ENCODE peak calls at places on chromosome 5, in four cellular contexts. J is astrocyte, F is skeletal muscle cell, T is keratinocyte. X is an unnamed sample.

GRCh38 chr5:172413601-172414000 is 40.7 kb downstream of the SH3PXD2B start:
- DNase-seq in F (no peak), T (no peak), J (peak; percentile 52), X (no peak)

GRCh38 chr5:63963080-63963735 is 963 bp upstream of the HTR1A start:
- DNase-seq in J (peak; percentile 39), T (peak; percentile 5), F (peak; percentile 29), X (no peak)

GRCh38 chr5:3335301-3335700 is 260.3 kb upstream of the IRX1 start:
- DNase-seq in J (no peak), F (no peak), T (no peak), X (no peak)

GRCh38 chr5:63211413-63212132 is 633.0 kb downstream of the LRRC70 start:
- DNase-seq in T (no peak), J (no peak), F (no peak), X (no peak)

GRCh38 chr5:135135530-135136201 is 101.6 kb upstream of the PITX1 start:
- DNase-seq in T (no peak), J (peak; percentile 76), F (peak; percentile 52), X (no peak)

GRCh38 chr5:65062684-65063083 is 294.0 kb downstream of the CWC27 start:
- DNase-seq in T (no peak), J (peak; percentile 86), F (peak; percentile 98), X (no peak)

GRCh38 chr5:108251350-108251749 is 130.5 kb downstream of the FBXL17 start:
- DNase-seq in F (no peak), J (peak; percentile 16), T (no peak), X (no peak)

GRCh38 chr5:42057254-42057690 is 132.2 kb downstream of the FBXO4 start:
- DNase-seq in J (no peak), F (no peak), T (no peak), X (peak; percentile 20)

GRCh38 chr5:176187276-176188062 is 50.8 kb upstream of the SIMC1 start:
- DNase-seq in J (no peak), T (no peak), F (no peak), X (no peak)

GRCh38 chr5:1651971-1652872 is 128.5 kb upstream of the LPCAT1 start:
- DNase-seq in J (no peak), F (no peak), T (no peak), X (no peak)

GRCh38 chr5:65722575-65723424 is 795 bp downstream of the NLN start:
- DNase-seq in J (peak; percentile 73), T (no peak), F (peak; percentile 39), X (peak; percentile 14)

GRCh38 chr5:54658014-54658413 is 140.5 kb downstream of the SNX18 start:
- DNase-seq in J (no peak), F (peak; percentile 56), T (peak; percentile 84), X (no peak)

GRCh38 chr5:74685979-74686631 is 1.1 kb downstream of the HEXB start:
- DNase-seq in F (no peak), J (peak; percentile 30), T (no peak), X (no peak)

GRCh38 chr5:93705896-93706295 is 35.5 kb downstream of the POU5F2 start:
- DNase-seq in J (peak; percentile 64), F (peak; percentile 43), T (no peak), X (no peak)

GRCh38 chr5:56735845-56736641 is 79.3 kb upstream of the MAP3K1 start:
- DNase-seq in J (no peak), F (no peak), T (no peak), X (peak; percentile 23)

GRCh38 chr5:92390657-92391056 is 1007.5 kb upstream of the ARRDC3 start:
- DNase-seq in F (no peak), T (no peak), J (no peak), X (no peak)

GRCh38 chr5:83475540-83476469 is 4.3 kb downstream of the VCAN start:
- DNase-seq in J (peak; percentile 96), F (peak; percentile 68), T (no peak), X (no peak)

GRCh38 chr5:72436796-72437471 is 70.3 kb downstream of the ZNF366 start:
- DNase-seq in J (no peak), F (no peak), T (peak; percentile 19), X (no peak)

GRCh38 chr5:16863380-16864007 is 72.6 kb downstream of the MYO10 start:
- DNase-seq in J (no peak), T (no peak), F (no peak), X (no peak)

GRCh38 chr5:66246621-66247020 is 102.5 kb downstream of the SREK1 start:
- DNase-seq in F (peak; percentile 79), T (no peak), J (peak; percentile 78), X (no peak)

GRCh38 chr5:110371725-110372041 is 354.8 kb downstream of the TMEM232 start:
- DNase-seq in F (no peak), J (no peak), T (no peak), X (no peak)

GRCh38 chr5:92559743-92560142 is 1021.3 kb downstream of the NR2F1-AS1 start:
- DNase-seq in T (no peak), F (no peak), J (peak; percentile 86), X (no peak)

GRCh38 chr5:157348049-157348400 is 82.1 kb downstream of the CYFIP2 start:
- DNase-seq in F (no peak), T (no peak), J (no peak), X (no peak)

GRCh38 chr5:56543431-56544385 is 271.6 kb upstream of the MAP3K1 start:
- DNase-seq in J (peak; percentile 64), F (peak; percentile 16), T (peak; percentile 90), X (no peak)

GRCh38 chr5:136638084-136638483 is 272.7 kb upstream of the TRPC7 start:
- DNase-seq in F (no peak), T (no peak), J (no peak), X (no peak)

GRCh38 chr5:77310494-77311216 is 100.2 kb downstream of the PDE8B start:
- DNase-seq in F (no peak), J (no peak), T (no peak), X (no peak)

GRCh38 chr5:177554474-177555111 is at the start of gene FAM193B:
- DNase-seq in F (no peak), J (peak; percentile 70), T (no peak), X (peak; percentile 94)

GRCh38 chr5:179865471-179866240 is 7.0 kb upstream of the MRNIP start:
- DNase-seq in F (no peak), J (no peak), T (no peak), X (no peak)

GRCh38 chr5:124515494-124516222 is 230.8 kb downstream of the ZNF608 start:
- DNase-seq in J (no peak), F (no peak), T (no peak), X (no peak)

GRCh38 chr5:72394688-72395087 is 74.5 kb downstream of the PTCD2 start:
- DNase-seq in J (no peak), F (no peak), T (no peak), X (no peak)

GRCh38 chr5:168734119-168734518 is 155.0 kb upstream of the PANK3 start:
- DNase-seq in F (no peak), J (no peak), T (no peak), X (no peak)

GRCh38 chr5:158153508-158153907 is 294.6 kb upstream of the CLINT1 start:
- DNase-seq in J (no peak), F (no peak), T (no peak), X (no peak)

GRCh38 chr5:36535837-36536236 is 70.6 kb upstream of the SLC1A3 start:
- DNase-seq in F (no peak), J (no peak), T (no peak), X (no peak)

GRCh38 chr5:127777957-127778356 is 74.8 kb downstream of the CCDC192 start:
- DNase-seq in F (no peak), J (no peak), T (no peak), X (no peak)

GRCh38 chr5:132103969-132104391 is 30.4 kb downstream of the CSF2 start:
- DNase-seq in F (no peak), J (no peak), T (no peak), X (no peak)

GRCh38 chr5:132104561-132104960 is 31.0 kb downstream of the CSF2 start:
- DNase-seq in F (no peak), T (peak; percentile 44), J (peak; percentile 55), X (no peak)

GRCh38 chr5:132102101-132102701 is 28.6 kb downstream of the CSF2 start:
- DNase-seq in T (no peak), J (peak; percentile 75), F (no peak), X (peak; percentile 44)

GRCh38 chr5:132102944-132103343 is 29.4 kb downstream of the CSF2 start:
- DNase-seq in F (no peak), J (no peak), T (no peak), X (no peak)

GRCh38 chr5:132103380-132103951 is 29.9 kb downstream of the CSF2 start:
- DNase-seq in J (peak; percentile 93), T (peak; percentile 87), F (peak; percentile 73), X (peak; percentile 54)
- H3K4me3 ChIP-seq in J (peak overlapping the region; percentile 6), T (no peak overlapping the region), F (no peak overlapping the region), X (peak overlapping the region; percentile 18)

DNA sequence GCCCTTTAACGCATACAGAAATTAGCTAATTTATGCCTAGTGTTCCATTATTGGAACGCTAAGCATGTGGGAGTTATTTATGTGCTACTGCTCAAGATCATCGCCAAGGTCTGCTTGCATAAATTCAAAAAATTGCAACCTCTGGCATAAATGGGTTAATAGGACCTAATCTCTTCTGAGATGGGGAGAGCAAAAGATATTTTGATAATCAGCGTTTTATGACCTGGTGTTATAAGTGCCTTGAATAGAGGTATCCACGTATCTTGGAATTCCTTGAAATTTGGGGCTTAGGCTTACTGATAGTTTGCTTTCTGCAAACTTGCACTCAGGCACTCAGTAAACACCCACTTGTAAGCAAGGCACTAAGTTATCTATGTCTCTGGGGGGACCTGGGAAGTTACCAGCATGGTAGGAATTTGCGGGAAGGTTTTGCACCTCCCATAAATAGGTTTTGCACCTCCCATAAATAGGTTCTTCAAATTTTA is 1.8 kb downstream of the SUB1 start:
- DNase-seq in J (no peak), T (no peak), F (no peak), X (no peak)
- H3K4me3 ChIP-seq in J (peak overlapping the region; percentile 86), T (peak overlapping the region; percentile 90), F (peak overlapping the region; percentile 88), X (peak overlapping the region; percentile 93)

DNA sequence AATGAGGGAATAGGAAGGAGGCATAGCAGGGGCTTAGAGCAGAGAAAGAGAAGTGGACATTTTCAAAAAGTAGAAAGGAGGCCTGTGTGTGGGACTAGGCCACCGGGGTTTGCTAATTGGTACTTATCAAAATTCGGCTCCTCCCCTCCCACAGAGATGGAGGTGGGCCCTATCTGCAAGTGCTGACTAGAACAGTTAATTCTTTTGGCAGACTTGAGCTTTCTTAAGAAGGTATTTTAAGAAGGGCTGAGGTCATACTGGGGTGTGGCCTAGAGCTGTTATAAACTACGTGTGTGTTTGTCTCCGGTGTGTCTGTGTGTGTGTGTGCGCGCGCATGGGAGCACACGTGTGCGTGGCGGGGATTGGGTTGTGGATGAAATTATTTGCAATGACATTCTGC is 1086.5 kb downstream of the EFNA5 start:
- DNase-seq in F (no peak), T (no peak), J (no peak), X (no peak)
- H3K4me3 ChIP-seq in F (no peak overlapping the region), T (no peak overlapping the region), J (no peak overlapping the region), X (no peak overlapping the region)

DNA sequence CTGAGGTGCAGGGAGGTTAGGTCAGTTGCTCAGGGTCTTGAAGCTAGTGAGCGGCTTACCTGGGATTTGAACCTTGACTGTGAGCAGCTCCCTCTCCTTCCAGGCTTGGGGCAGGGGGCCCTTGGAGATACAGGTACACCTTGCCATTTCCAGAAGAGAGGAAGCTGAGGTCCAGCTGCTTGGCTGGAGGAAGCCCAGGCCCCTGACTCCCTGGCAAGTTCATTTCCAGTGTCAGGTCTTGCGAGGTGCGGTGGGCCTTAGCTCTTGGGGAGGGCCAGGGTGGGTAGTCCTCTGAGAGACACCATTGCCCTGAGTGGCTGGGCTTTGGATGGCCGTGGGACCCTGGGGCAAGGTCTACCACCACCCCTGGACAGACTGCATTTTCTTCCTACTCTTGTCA is 9.3 kb downstream of the PPARGC1B start:
- DNase-seq in T (no peak), J (no peak), F (no peak), X (no peak)
- H3K4me3 ChIP-seq in T (no peak overlapping the region), J (no peak overlapping the region), F (no peak overlapping the region), X (no peak overlapping the region)